ENCODE peak calls at places on chromosomes 11 and 22, in five cellular contexts. I is kidney epithelial cell, H is Peyer's patch, K is colonic mucosa, E is upper lobe of right lung. R is an unnamed sample.

GRCh38 chr22:31062566-31063230 is 18.4 kb upstream of the SMTN start:
- DNase-seq in I (no peak), H (no peak), K (no peak), E (no peak), R (no peak)

GRCh38 chr11:101860694-101861371 is 54.0 kb upstream of the CEP126 start:
- DNase-seq in I (no peak), H (peak; percentile 60), K (peak; percentile 44), E (peak; percentile 56), R (no peak)

GRCh38 chr11:103988595-103988969 is 47.9 kb upstream of the DDI1 start:
- DNase-seq in I (peak; percentile 7), H (no peak), K (no peak), E (no peak), R (no peak)

GRCh38 chr11:118927554-118928107 is 1.9 kb upstream of the BCL9L start:
- DNase-seq in I (no peak), H (no peak), K (no peak), E (no peak), R (no peak)

GRCh38 chr11:62689421-62690183 is at the start of gene LRRN4CL:
- DNase-seq in I (no peak), H (peak; percentile 80), K (peak; percentile 56), E (no peak), R (no peak)

GRCh38 chr11:101885631-101886030 is 29.2 kb upstream of the CEP126 start:
- DNase-seq in I (no peak), H (no peak), K (no peak), E (no peak), R (no peak)

GRCh38 chr22:43829904-43830851 is 18.1 kb upstream of the EFCAB6 start:
- DNase-seq in I (no peak), H (peak; percentile 56), K (no peak), E (peak; percentile 71), R (no peak)

GRCh38 chr11:65851083-65851579 is 6.8 kb downstream of the CFL1 start:
- DNase-seq in I (no peak), H (no peak), K (peak; percentile 55), E (no peak), R (no peak)

GRCh38 chr11:58621586-58622262 is 741 bp upstream of the CNTF start:
- DNase-seq in I (no peak), H (no peak), K (no peak), E (no peak), R (no peak)

GRCh38 chr11:72776844-72777754 is 16.7 kb downstream of the STARD10 start:
- DNase-seq in I (no peak), H (no peak), K (peak; percentile 49), E (no peak), R (no peak)

GRCh38 chr11:2208691-2209369 is 37.2 kb upstream of the TH start:
- DNase-seq in I (no peak), H (peak; percentile 44), K (peak; percentile 27), E (peak; percentile 63), R (no peak)

GRCh38 chr11:119722281-119722794 is 6.7 kb downstream of the NECTIN1 start:
- DNase-seq in I (no peak), H (peak; percentile 64), K (peak; percentile 55), E (no peak), R (no peak)

GRCh38 chr11:120181446-120181992 is 29.3 kb upstream of the OAF start:
- DNase-seq in I (no peak), H (no peak), K (peak; percentile 16), E (peak; percentile 32), R (no peak)

GRCh38 chr22:37196539-37197450 is 8.7 kb upstream of the C1QTNF6 start:
- DNase-seq in I (no peak), H (peak; percentile 87), K (peak; percentile 93), E (peak; percentile 89), R (no peak)

GRCh38 chr22:44337658-44338004 is 24.9 kb upstream of the SHISAL1 start:
- DNase-seq in I (no peak), H (no peak), K (no peak), E (no peak), R (no peak)

GRCh38 chr22:44244265-44244822 is 63.6 kb downstream of the PARVG start:
- DNase-seq in I (no peak), H (no peak), K (no peak), E (no peak), R (no peak)

GRCh38 chr11:2093575-2094353 is 45.4 kb downstream of the IGF2 start:
- DNase-seq in I (no peak), H (peak; percentile 24), K (no peak), E (peak; percentile 64), R (no peak)

GRCh38 chr11:42066113-42066512 is 606.7 kb upstream of the LRRC4C start:
- DNase-seq in I (no peak), H (no peak), K (no peak), E (no peak), R (no peak)

GRCh38 chr22:18109410-18110193 is 1.0 kb upstream of the TUBA8 start:
- DNase-seq in I (no peak), H (no peak), K (no peak), E (no peak), R (no peak)

GRCh38 chr11:130995266-130995665 is 79.0 kb upstream of the SNX19 start:
- DNase-seq in I (no peak), H (no peak), K (no peak), E (no peak), R (no peak)

GRCh38 chr11:87251560-87251959 is 213.8 kb downstream of the TMEM135 start:
- DNase-seq in I (no peak), H (no peak), K (no peak), E (no peak), R (no peak)

GRCh38 chr22:43528601-43529360 is 117.0 kb downstream of the MPPED1 start:
- DNase-seq in I (no peak), H (no peak), K (no peak), E (no peak), R (no peak)

GRCh38 chr11:120928506-120929062 is 95.3 kb upstream of the TBCEL start:
- DNase-seq in I (no peak), H (no peak), K (no peak), E (no peak), R (no peak)

GRCh38 chr11:103594283-103594682 is 442.2 kb upstream of the DDI1 start:
- DNase-seq in I (no peak), H (no peak), K (no peak), E (no peak), R (no peak)

GRCh38 chr11:123054301-123055065 is 7.5 kb downstream of the HSPA8 start:
- DNase-seq in I (no peak), H (no peak), K (no peak), E (no peak), R (no peak)

GRCh38 chr11:60899021-60899936 is 7.1 kb downstream of the PRPF19 start:
- DNase-seq in I (no peak), H (peak; percentile 75), K (peak; percentile 62), E (no peak), R (no peak)

GRCh38 chr22:25970348-25970995 is 198.8 kb upstream of the SEZ6L start:
- DNase-seq in I (no peak), H (no peak), K (no peak), E (no peak), R (no peak)

GRCh38 chr11:108754901-108755625 is 90.2 kb downstream of the DDX10 start:
- DNase-seq in I (no peak), H (no peak), K (no peak), E (no peak), R (no peak)

GRCh38 chr11:78773503-78773902 is 198.8 kb upstream of the NARS2 start:
- DNase-seq in I (no peak), H (no peak), K (no peak), E (no peak), R (no peak)

GRCh38 chr11:70415176-70415575 is 16.8 kb downstream of the CTTN start:
- DNase-seq in I (no peak), H (no peak), K (no peak), E (no peak), R (no peak)
- TF ChIP-seq CTCF in I (peak; percentile 13), H (no peak), K (no peak), E (no peak), R (peak; percentile 26)

GRCh38 chr11:46322759-46323158 is 24.5 kb upstream of the DGKZ start:
- DNase-seq in I (no peak), H (no peak), K (peak; percentile 52), E (no peak), R (no peak)
- TF ChIP-seq CTCF in I (peak; percentile 10), H (peak; percentile 26), K (no peak), E (peak; percentile 28), R (peak; percentile 33)

GRCh38 chr11:64652586-64653387 is 61.8 kb downstream of the SLC22A12 start:
- DNase-seq in I (no peak), H (peak; percentile 87), K (peak; percentile 84), E (peak; percentile 81), R (no peak)
- TF ChIP-seq CTCF in I (peak; percentile 95), H (peak; percentile 80), K (peak; percentile 74), E (peak; percentile 86), R (peak; percentile 89)

GRCh38 chr22:39306456-39307361 is 12.7 kb downstream of the RPL3 start:
- DNase-seq in I (no peak), H (peak; percentile 75), K (no peak), E (no peak), R (no peak)
- TF ChIP-seq CTCF in I (peak; percentile 47), H (peak; percentile 32), K (peak; percentile 20), E (peak; percentile 34), R (peak; percentile 52)

DNA sequence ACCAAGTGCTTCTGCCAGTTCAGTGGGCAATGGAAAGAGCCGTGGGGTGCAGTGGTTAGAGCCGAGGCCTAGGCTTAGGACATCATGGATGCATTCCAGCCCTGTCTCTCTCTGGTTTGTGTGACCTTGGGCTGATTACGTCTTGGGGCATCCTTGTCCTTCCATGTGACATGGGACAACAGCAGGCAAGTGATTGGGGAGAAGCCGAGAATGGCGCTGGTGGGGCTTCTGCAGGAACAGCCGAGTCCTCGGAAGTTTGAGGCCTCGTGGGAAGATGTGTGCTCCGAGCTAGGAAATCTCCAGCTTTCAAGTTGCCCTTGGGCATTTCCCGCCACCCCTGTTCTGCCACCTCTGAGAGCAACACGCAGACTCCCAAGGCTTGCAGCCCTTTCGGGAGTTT is 16.6 kb downstream of the TSPAN18 start:
- DNase-seq in I (no peak), H (no peak), K (no peak), E (peak; percentile 43), R (no peak)
- TF ChIP-seq CTCF in I (no peak), H (no peak), K (no peak), E (no peak), R (no peak)